ENCODE peak calls at places on chromosome 10, in nine cellular contexts. One of them, this sample, is unnamed.

GRCh38 chr10:71711052-71711623 is 8.4 kb downstream of the C10orf105 start:
- DNase-seq in fibroblast of lung: no peak
- DNase-seq in mammary epithelial cell: peak
- DNase-seq in OCI-LY7: no peak
- DNase-seq in IMR-90: no peak
- DNase-seq in SK-N-SH: no peak
- DNase-seq in PC-9: no peak
- DNase-seq in GM12878: no peak
- DNase-seq in neuronal stem cell: no peak
- DNase-seq in this sample: no peak

GRCh38 chr10:79193694-79194382 is 125.1 kb downstream of the ZMIZ1 start:
- DNase-seq in fibroblast of lung: no peak
- DNase-seq in mammary epithelial cell: no peak
- DNase-seq in OCI-LY7: peak
- DNase-seq in IMR-90: no peak
- DNase-seq in SK-N-SH: no peak
- DNase-seq in PC-9: no peak
- DNase-seq in GM12878: no peak
- DNase-seq in neuronal stem cell: no peak
- DNase-seq in this sample: peak

GRCh38 chr10:132788831-132789219 is 2.9 kb upstream of the NKX6-2 start:
- DNase-seq in fibroblast of lung: no peak
- DNase-seq in mammary epithelial cell: no peak
- DNase-seq in OCI-LY7: no peak
- DNase-seq in IMR-90: no peak
- DNase-seq in SK-N-SH: no peak
- DNase-seq in PC-9: no peak
- DNase-seq in GM12878: no peak
- DNase-seq in neuronal stem cell: peak
- DNase-seq in this sample: peak

GRCh38 chr10:103709341-103709920 is 145.9 kb downstream of the SH3PXD2A start:
- DNase-seq in fibroblast of lung: peak
- DNase-seq in mammary epithelial cell: peak
- DNase-seq in OCI-LY7: no peak
- DNase-seq in IMR-90: peak
- DNase-seq in SK-N-SH: no peak
- DNase-seq in PC-9: peak
- DNase-seq in GM12878: no peak
- DNase-seq in neuronal stem cell: no peak
- DNase-seq in this sample: peak

GRCh38 chr10:71694567-71694968 is 25.0 kb downstream of the C10orf105 start:
- DNase-seq in fibroblast of lung: no peak
- DNase-seq in mammary epithelial cell: no peak
- DNase-seq in OCI-LY7: peak
- DNase-seq in IMR-90: no peak
- DNase-seq in SK-N-SH: no peak
- DNase-seq in PC-9: no peak
- DNase-seq in GM12878: peak
- DNase-seq in neuronal stem cell: no peak
- DNase-seq in this sample: no peak

GRCh38 chr10:22229756-22230330 is 12.0 kb upstream of the EBLN1 start:
- DNase-seq in fibroblast of lung: peak
- DNase-seq in mammary epithelial cell: peak
- DNase-seq in OCI-LY7: peak
- DNase-seq in IMR-90: no peak
- DNase-seq in SK-N-SH: no peak
- DNase-seq in PC-9: no peak
- DNase-seq in GM12878: no peak
- DNase-seq in neuronal stem cell: no peak
- DNase-seq in this sample: no peak

GRCh38 chr10:106872176-106872575 is 292.3 kb downstream of the SORCS1 start:
- DNase-seq in fibroblast of lung: no peak
- DNase-seq in mammary epithelial cell: no peak
- DNase-seq in OCI-LY7: no peak
- DNase-seq in IMR-90: no peak
- DNase-seq in SK-N-SH: no peak
- DNase-seq in PC-9: no peak
- DNase-seq in GM12878: no peak
- DNase-seq in neuronal stem cell: no peak
- DNase-seq in this sample: no peak

GRCh38 chr10:72013202-72013945 is 49.2 kb downstream of the CHST3 start:
- DNase-seq in fibroblast of lung: no peak
- DNase-seq in mammary epithelial cell: no peak
- DNase-seq in OCI-LY7: no peak
- DNase-seq in IMR-90: no peak
- DNase-seq in SK-N-SH: peak
- DNase-seq in PC-9: no peak
- DNase-seq in GM12878: no peak
- DNase-seq in neuronal stem cell: no peak
- DNase-seq in this sample: peak

GRCh38 chr10:111338035-111338434 is 261.2 kb downstream of the ADRA2A start:
- DNase-seq in fibroblast of lung: no peak
- DNase-seq in mammary epithelial cell: no peak
- DNase-seq in OCI-LY7: no peak
- DNase-seq in IMR-90: no peak
- DNase-seq in SK-N-SH: no peak
- DNase-seq in PC-9: no peak
- DNase-seq in GM12878: no peak
- DNase-seq in neuronal stem cell: no peak
- DNase-seq in this sample: no peak

GRCh38 chr10:90775351-90776028 is 82.3 kb downstream of the HTR7 start:
- DNase-seq in fibroblast of lung: peak
- DNase-seq in mammary epithelial cell: peak
- DNase-seq in OCI-LY7: no peak
- DNase-seq in IMR-90: no peak
- DNase-seq in SK-N-SH: no peak
- DNase-seq in PC-9: no peak
- DNase-seq in GM12878: peak
- DNase-seq in neuronal stem cell: no peak
- DNase-seq in this sample: peak

GRCh38 chr10:10798021-10798420 is 219.7 kb upstream of the CELF2 start:
- DNase-seq in fibroblast of lung: peak
- DNase-seq in mammary epithelial cell: no peak
- DNase-seq in OCI-LY7: no peak
- DNase-seq in IMR-90: no peak
- DNase-seq in SK-N-SH: no peak
- DNase-seq in PC-9: no peak
- DNase-seq in GM12878: no peak
- DNase-seq in neuronal stem cell: peak
- DNase-seq in this sample: no peak

GRCh38 chr10:120684211-120684610 is 167.0 kb upstream of the WDR11 start:
- DNase-seq in fibroblast of lung: no peak
- DNase-seq in mammary epithelial cell: no peak
- DNase-seq in OCI-LY7: no peak
- DNase-seq in IMR-90: no peak
- DNase-seq in SK-N-SH: no peak
- DNase-seq in PC-9: no peak
- DNase-seq in GM12878: no peak
- DNase-seq in neuronal stem cell: no peak
- DNase-seq in this sample: no peak

GRCh38 chr10:103564799-103565365 is 71.4 kb downstream of the NEURL1 start:
- DNase-seq in fibroblast of lung: no peak
- DNase-seq in mammary epithelial cell: no peak
- DNase-seq in OCI-LY7: peak
- DNase-seq in IMR-90: no peak
- DNase-seq in SK-N-SH: peak
- DNase-seq in PC-9: no peak
- DNase-seq in GM12878: no peak
- DNase-seq in neuronal stem cell: no peak
- DNase-seq in this sample: peak

GRCh38 chr10:78758176-78758575 is 310.6 kb upstream of the ZMIZ1 start:
- DNase-seq in fibroblast of lung: no peak
- DNase-seq in mammary epithelial cell: no peak
- DNase-seq in OCI-LY7: no peak
- DNase-seq in IMR-90: no peak
- DNase-seq in SK-N-SH: no peak
- DNase-seq in PC-9: no peak
- DNase-seq in GM12878: no peak
- DNase-seq in neuronal stem cell: no peak
- DNase-seq in this sample: no peak

GRCh38 chr10:131856441-131857094 is 44.2 kb upstream of the PPP2R2D start:
- DNase-seq in fibroblast of lung: no peak
- DNase-seq in mammary epithelial cell: no peak
- DNase-seq in OCI-LY7: no peak
- DNase-seq in IMR-90: no peak
- DNase-seq in SK-N-SH: peak
- DNase-seq in PC-9: no peak
- DNase-seq in GM12878: no peak
- DNase-seq in neuronal stem cell: no peak
- DNase-seq in this sample: no peak

GRCh38 chr10:12186324-12186723 is 9.4 kb downstream of the NUDT5 start:
- DNase-seq in fibroblast of lung: no peak
- DNase-seq in mammary epithelial cell: no peak
- DNase-seq in OCI-LY7: no peak
- DNase-seq in IMR-90: no peak
- DNase-seq in SK-N-SH: no peak
- DNase-seq in PC-9: no peak
- DNase-seq in GM12878: no peak
- DNase-seq in neuronal stem cell: no peak
- DNase-seq in this sample: no peak

DNA sequence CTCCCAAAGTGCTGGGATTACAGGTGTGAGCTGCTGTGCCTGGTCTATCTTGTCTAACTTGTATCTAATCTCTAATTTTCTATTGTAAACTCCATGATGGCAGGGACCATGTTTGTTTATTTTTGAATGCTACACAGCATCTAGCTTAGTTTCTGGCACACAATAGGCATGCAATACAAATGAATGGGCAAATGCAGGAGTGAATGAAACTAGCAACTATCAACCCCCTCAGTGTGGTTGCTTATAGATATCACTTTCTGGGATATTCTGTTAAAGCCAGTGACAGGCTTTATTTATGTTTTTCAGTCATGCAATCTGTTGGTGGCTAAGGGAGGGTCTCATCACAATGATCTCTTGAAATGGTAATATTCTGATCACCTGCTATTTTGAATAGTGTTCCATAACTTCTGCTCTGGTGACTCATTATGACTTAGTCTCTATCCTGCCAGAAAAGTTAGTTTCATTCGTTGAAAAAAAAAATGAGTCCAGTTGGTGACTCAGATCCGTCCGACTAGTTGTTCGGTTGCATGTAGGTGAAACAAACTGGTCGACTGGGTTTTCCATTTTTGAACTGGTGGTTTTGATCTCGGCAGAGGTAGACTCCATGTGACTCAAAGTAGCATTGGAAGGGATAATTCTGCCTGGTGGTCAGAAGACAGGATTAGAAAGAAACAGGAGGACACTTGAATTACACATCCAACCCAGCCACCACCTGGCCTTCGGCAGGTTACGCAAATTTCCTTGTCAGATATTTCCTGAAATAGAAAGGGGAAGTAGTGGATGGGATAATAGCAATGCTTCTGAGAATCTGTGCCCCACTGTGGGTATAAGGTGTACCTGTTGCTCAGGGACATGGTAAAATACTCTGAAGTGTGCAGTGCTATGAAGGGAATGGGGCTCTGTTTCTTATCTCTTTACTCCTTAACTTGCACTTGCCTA is 76.8 kb downstream of the GATA3 start:
- DNase-seq in fibroblast of lung: no peak
- DNase-seq in mammary epithelial cell: peak
- DNase-seq in OCI-LY7: no peak
- DNase-seq in IMR-90: peak
- DNase-seq in SK-N-SH: no peak
- DNase-seq in PC-9: peak
- DNase-seq in GM12878: peak
- DNase-seq in neuronal stem cell: no peak
- DNase-seq in this sample: no peak
- H2AFZ ChIP-seq in fibroblast of lung: no peak
- H2AFZ ChIP-seq in mammary epithelial cell: peak
- H2AFZ ChIP-seq in OCI-LY7: no peak
- H2AFZ ChIP-seq in IMR-90: no peak
- H2AFZ ChIP-seq in SK-N-SH: no peak
- H2AFZ ChIP-seq in PC-9: peak
- H2AFZ ChIP-seq in GM12878: no peak
- H2AFZ ChIP-seq in neuronal stem cell: no peak
- H2AFZ ChIP-seq in this sample: no peak

DNA sequence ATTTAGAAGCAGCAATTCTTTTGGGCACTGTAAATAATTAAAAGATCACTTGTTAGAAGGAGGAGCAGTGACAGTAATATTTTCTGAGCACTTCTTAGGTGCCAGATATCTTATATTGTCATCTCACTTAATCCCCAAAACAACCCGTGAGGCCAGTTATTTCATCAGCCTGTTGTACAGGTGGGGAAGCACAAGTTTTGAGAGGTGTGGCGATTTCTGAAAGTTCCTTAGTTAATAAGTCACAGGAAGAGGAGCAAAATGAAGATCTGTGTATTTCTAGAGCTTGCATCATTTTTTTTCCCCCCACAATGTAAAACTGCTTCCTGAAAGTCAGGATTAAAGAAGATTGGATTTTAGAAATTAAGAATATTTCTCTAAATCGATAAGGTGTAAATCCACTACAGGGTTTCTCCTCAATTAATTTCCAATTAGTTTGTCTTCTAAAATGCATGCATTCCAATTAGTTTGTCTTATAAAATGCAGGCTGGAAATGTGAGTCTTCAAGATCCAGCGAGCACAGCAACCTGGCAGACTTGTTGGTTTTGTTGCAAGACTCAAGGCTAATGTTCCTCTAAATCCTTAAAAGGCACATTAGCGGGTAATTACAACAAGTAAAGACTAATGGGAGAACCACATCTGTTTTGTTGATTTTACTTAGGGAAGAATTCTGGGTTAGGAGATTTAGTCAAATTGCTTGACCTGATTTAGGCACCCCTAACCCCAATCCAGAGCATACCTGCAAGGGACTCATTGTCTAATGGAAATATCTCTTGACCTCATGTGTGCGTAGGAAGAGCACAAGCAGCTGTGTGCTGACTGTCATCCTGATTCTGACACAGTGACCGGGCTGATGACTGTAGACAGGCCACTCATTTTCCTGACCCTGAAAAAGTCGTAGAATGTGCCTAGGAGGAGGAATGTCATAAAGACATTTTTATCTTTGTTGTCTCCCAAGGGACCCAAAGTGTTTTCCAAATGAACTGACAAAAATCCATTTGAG is 272.0 kb downstream of the BAMBI start:
- DNase-seq in fibroblast of lung: peak
- DNase-seq in mammary epithelial cell: no peak
- DNase-seq in OCI-LY7: no peak
- DNase-seq in IMR-90: peak
- DNase-seq in SK-N-SH: no peak
- DNase-seq in PC-9: no peak
- DNase-seq in GM12878: no peak
- DNase-seq in neuronal stem cell: no peak
- DNase-seq in this sample: no peak
- H3K27ac ChIP-seq in fibroblast of lung: no peak
- H3K27ac ChIP-seq in mammary epithelial cell: no peak
- H3K27ac ChIP-seq in OCI-LY7: no peak
- H3K27ac ChIP-seq in IMR-90: no peak
- H3K27ac ChIP-seq in SK-N-SH: no peak
- H3K27ac ChIP-seq in PC-9: peak
- H3K27ac ChIP-seq in GM12878: no peak
- H3K27ac ChIP-seq in neuronal stem cell: no peak
- H3K27ac ChIP-seq in this sample: no peak

GRCh38 chr10:14645239-14645960 is 129.3 kb downstream of the FAM107B start:
- DNase-seq in fibroblast of lung: no peak
- DNase-seq in mammary epithelial cell: no peak
- DNase-seq in OCI-LY7: peak
- DNase-seq in IMR-90: no peak
- DNase-seq in SK-N-SH: no peak
- DNase-seq in PC-9: no peak
- DNase-seq in GM12878: peak
- DNase-seq in neuronal stem cell: no peak
- DNase-seq in this sample: no peak
- H2AFZ ChIP-seq in fibroblast of lung: no peak
- H2AFZ ChIP-seq in mammary epithelial cell: no peak
- H2AFZ ChIP-seq in OCI-LY7: peak
- H2AFZ ChIP-seq in IMR-90: no peak
- H2AFZ ChIP-seq in SK-N-SH: no peak
- H2AFZ ChIP-seq in PC-9: no peak
- H2AFZ ChIP-seq in GM12878: peak
- H2AFZ ChIP-seq in neuronal stem cell: peak
- H2AFZ ChIP-seq in this sample: no peak

GRCh38 chr10:35340975-35341374 is 4.7 kb downstream of the CCNY start:
- DNase-seq in fibroblast of lung: no peak
- DNase-seq in mammary epithelial cell: peak
- DNase-seq in OCI-LY7: no peak
- DNase-seq in IMR-90: peak
- DNase-seq in SK-N-SH: no peak
- DNase-seq in PC-9: no peak
- DNase-seq in GM12878: no peak
- DNase-seq in neuronal stem cell: no peak
- DNase-seq in this sample: no peak
- H3K27ac ChIP-seq in fibroblast of lung: no peak
- H3K27ac ChIP-seq in mammary epithelial cell: no peak
- H3K27ac ChIP-seq in OCI-LY7: no peak
- H3K27ac ChIP-seq in IMR-90: no peak
- H3K27ac ChIP-seq in SK-N-SH: no peak
- H3K27ac ChIP-seq in PC-9: no peak
- H3K27ac ChIP-seq in GM12878: peak
- H3K27ac ChIP-seq in neuronal stem cell: no peak
- H3K27ac ChIP-seq in this sample: peak